ENCODE peak calls at places on chromosomes 1 and 21, in seven cellular contexts. J is kidney, Q is neural progenitor cell, F is K562, E is fibroblast of lung, T is PC-3, V is HCT116. G is an unnamed sample.

GRCh38 chr1:100606438-100606837 is 68.5 kb downstream of the GPR88 start:
- DNase-seq in J (peak; percentile 73), Q (peak; percentile 58), F (no peak), E (peak; percentile 65), T (peak; percentile 76), V (peak; percentile 13), G (no peak)

GRCh38 chr1:28326980-28327379 is 1.9 kb upstream of the MED18 start:
- DNase-seq in J (no peak), Q (no peak), F (no peak), E (no peak), T (peak; percentile 59), V (no peak), G (no peak)

GRCh38 chr1:77557053-77557452 is 125.4 kb downstream of the ZZZ3 start:
- DNase-seq in J (no peak), Q (no peak), F (no peak), E (peak; percentile 40), T (no peak), V (no peak), G (no peak)

GRCh38 chr1:91828583-91829281 is 57.2 kb downstream of the TGFBR3 start:
- DNase-seq in J (no peak), Q (no peak), F (no peak), E (no peak), T (no peak), V (no peak), G (no peak)

GRCh38 chr1:204583909-204584632 is 67.9 kb downstream of the MDM4 start:
- DNase-seq in J (no peak), Q (no peak), F (no peak), E (no peak), T (peak; percentile 37), V (no peak), G (no peak)

GRCh38 chr1:12630946-12631540 is 12.8 kb upstream of the AADACL4 start:
- DNase-seq in J (no peak), Q (no peak), F (no peak), E (no peak), T (no peak), V (no peak), G (no peak)

GRCh38 chr1:150622219-150622975 is 7.0 kb downstream of the ENSA start:
- DNase-seq in J (peak; percentile 82), Q (peak; percentile 21), F (peak; percentile 46), E (no peak), T (peak; percentile 6), V (no peak), G (no peak)

GRCh38 chr1:46508760-46509159 is 19.1 kb downstream of the DMBX1 start:
- DNase-seq in J (no peak), Q (no peak), F (peak; percentile 86), E (peak; percentile 33), T (peak; percentile 22), V (no peak), G (no peak)

GRCh38 chr1:200483491-200484143 is 73.8 kb upstream of the ZNF281 start:
- DNase-seq in J (no peak), Q (peak; percentile 26), F (peak; percentile 33), E (peak; percentile 100), T (peak; percentile 100), V (peak; percentile 91), G (no peak)

GRCh38 chr1:187985145-187985896 is 1156.6 kb downstream of the PLA2G4A start:
- DNase-seq in J (no peak), Q (no peak), F (no peak), E (no peak), T (no peak), V (no peak), G (no peak)

GRCh38 chr1:110606784-110607662 is 865 bp upstream of the KCNA2 start:
- DNase-seq in J (no peak), Q (peak; percentile 65), F (peak; percentile 34), E (peak; percentile 3), T (no peak), V (no peak), G (no peak)

GRCh38 chr1:193058529-193059281 is 455 bp downstream of the UCHL5 start:
- DNase-seq in J (peak; percentile 81), Q (no peak), F (peak; percentile 55), E (peak; percentile 61), T (peak; percentile 48), V (no peak), G (peak; percentile 73)

GRCh38 chr1:53572061-53572801 is 113.0 kb downstream of the DMRTB1 start:
- DNase-seq in J (no peak), Q (peak; percentile 70), F (no peak), E (peak; percentile 66), T (peak; percentile 71), V (peak; percentile 15), G (no peak)

GRCh38 chr1:84769636-84770035 is 79.4 kb upstream of the SSX2IP start:
- DNase-seq in J (no peak), Q (no peak), F (no peak), E (no peak), T (no peak), V (no peak), G (no peak)

GRCh38 chr1:212267017-212267416 is 18.2 kb upstream of the PPP2R5A start:
- DNase-seq in J (no peak), Q (no peak), F (no peak), E (no peak), T (no peak), V (no peak), G (no peak)

GRCh38 chr1:181135462-181135781 is 46.9 kb downstream of the IER5 start:
- DNase-seq in J (no peak), Q (no peak), F (peak; percentile 80), E (peak; percentile 49), T (peak; percentile 21), V (no peak), G (peak; percentile 67)

GRCh38 chr1:80445021-80445420 is 1355.7 kb upstream of the ADGRL2 start:
- DNase-seq in J (no peak), Q (no peak), F (no peak), E (peak; percentile 35), T (no peak), V (peak; percentile 16), G (no peak)

GRCh38 chr1:21952806-21953514 is 15.8 kb upstream of the HSPG2 start:
- DNase-seq in J (no peak), Q (peak; percentile 39), F (no peak), E (no peak), T (no peak), V (no peak), G (no peak)

GRCh38 chr1:21951576-21951870 is 14.4 kb upstream of the HSPG2 start:
- DNase-seq in J (no peak), Q (peak; percentile 1), F (no peak), E (no peak), T (no peak), V (no peak), G (no peak)

GRCh38 chr1:21956720-21957552 is 19.8 kb upstream of the HSPG2 start:
- DNase-seq in J (peak; percentile 95), Q (no peak), F (peak; percentile 67), E (peak; percentile 65), T (peak; percentile 88), V (no peak), G (no peak)

GRCh38 chr1:21955474-21956281 is 18.6 kb upstream of the HSPG2 start:
- DNase-seq in J (no peak), Q (no peak), F (no peak), E (no peak), T (no peak), V (no peak), G (no peak)

GRCh38 chr1:21955058-21955457 is 17.9 kb upstream of the HSPG2 start:
- DNase-seq in J (no peak), Q (no peak), F (no peak), E (no peak), T (no peak), V (no peak), G (no peak)
- H3K9ac ChIP-seq in J (no peak overlapping the region), Q (no peak overlapping the region), F (no peak overlapping the region), E (no peak overlapping the region), T (no peak overlapping the region), V (no peak overlapping the region), G (no peak overlapping the region)

DNA sequence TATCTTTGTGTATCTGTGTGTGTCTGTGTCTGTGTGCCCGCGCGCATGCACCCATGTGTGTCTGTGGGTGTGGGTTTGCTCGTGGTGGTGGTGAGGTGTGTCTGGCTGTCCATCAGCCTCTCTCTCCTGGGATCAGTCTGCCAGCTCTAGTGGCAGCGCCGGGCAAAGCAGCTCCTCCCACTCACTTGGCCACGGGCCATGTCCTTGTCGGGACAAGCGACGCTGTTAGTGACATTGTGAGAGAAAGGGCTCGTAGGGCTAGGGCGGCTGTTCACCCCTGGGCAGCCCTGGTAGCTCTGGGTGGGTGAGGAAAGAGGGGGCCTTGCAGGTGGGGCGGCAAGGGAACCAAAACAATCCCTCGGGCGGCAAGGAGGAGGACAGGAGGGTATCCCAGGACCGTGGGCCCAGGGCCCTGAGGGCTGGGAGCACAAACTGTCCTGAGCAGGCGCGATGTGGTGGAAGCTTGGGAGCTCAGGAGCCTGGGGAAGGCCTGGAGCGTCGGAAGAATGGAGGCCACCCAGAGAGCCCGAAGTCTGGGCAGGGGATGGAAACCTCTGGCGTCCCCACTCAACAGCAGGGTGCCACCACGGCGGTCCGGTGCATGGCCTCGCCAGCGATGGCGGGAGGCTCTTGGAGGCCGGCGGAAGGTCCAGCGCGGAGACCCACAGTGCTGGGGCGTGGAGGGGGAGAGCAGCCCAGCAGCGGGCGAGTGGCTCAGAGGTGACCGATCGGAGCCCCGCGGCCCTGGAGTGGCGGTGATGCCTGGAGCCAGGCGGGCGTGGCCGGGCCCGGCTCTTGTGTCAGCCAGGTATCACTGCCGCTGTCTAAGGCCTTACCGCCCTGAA is 140.5 kb downstream of the LIPI start:
- DNase-seq in J (no peak), Q (no peak), F (no peak), E (no peak), T (no peak), V (no peak), G (no peak)
- TF ChIP-seq CTCF in J (no peak), Q (no peak), F (no peak), E (no peak), T (no peak), V (no peak), G (no peak)

DNA sequence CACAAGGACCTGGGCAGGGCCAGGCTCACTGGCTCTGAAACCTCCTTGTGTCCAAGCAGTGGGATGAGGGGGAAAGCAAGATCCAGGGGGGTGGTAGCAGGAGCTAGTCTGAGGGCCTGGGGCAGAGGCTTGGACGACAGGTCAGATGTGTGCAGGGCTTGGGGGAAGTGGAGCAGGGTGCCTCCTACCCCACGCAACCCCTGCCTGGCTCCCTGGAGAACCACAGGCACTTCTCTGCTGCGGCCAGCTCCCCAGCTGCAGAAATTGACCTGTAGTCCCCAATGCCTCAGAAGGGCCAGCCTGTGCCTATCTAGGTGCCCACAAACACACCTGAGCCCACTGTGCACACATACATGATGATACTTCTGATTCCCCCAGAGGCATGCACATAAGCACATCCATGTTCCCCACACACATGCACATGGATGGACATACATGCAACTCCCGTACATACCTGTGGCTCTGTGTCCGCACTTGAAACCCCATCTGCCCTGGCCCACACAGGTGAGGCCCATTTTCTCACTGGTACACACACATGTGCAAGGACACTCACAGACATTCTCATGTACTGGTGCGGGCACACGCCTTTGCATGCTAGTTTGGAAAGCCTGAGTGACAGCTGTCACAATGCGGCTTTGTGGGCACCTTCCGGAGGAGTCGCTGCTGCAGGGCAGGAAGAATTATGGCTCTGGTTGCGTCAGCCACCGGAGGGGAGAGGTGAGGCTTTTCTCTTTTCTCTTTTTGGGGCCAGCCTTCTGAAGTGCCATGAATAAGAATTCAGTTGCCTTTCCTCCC is 247.2 kb upstream of the CSF3R start:
- DNase-seq in J (peak; percentile 50), Q (no peak), F (no peak), E (no peak), T (no peak), V (no peak), G (no peak)
- H3K4me3 ChIP-seq in J (no peak overlapping the region), Q (no peak overlapping the region), F (no peak overlapping the region), E (no peak overlapping the region), T (no peak overlapping the region), V (no peak overlapping the region), G (no peak overlapping the region)

DNA sequence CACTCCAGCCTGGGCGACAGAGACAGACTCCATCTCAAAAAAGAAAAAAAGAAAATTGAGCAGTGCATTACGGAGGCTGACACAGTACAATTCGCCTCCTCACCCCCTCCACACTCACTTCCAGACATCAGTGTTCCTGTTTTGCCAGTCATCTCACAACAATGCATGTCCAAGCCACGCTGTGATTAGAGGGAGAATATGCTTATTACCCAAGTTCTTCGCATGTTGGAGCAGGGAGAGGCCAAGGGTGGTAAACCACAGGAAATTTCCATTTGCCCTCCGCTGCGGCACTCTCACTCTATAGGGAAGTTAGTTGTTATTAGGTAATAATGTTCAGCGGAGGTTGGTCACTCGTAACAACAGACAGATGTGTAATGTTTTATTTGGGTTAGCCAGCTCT is 32.9 kb downstream of the KCNJ15 start:
- DNase-seq in J (no peak), Q (no peak), F (no peak), E (peak; percentile 100), T (peak; percentile 91), V (no peak), G (no peak)
- H3K9ac ChIP-seq in J (no peak overlapping the region), Q (no peak overlapping the region), F (no peak overlapping the region), E (no peak overlapping the region), T (peak overlapping the region; percentile 29), V (no peak overlapping the region), G (no peak overlapping the region)